ENCODE peak calls at places on chromosomes 1 and 21, in ten cellular contexts. L, E, I, R, P, X, U, Z, Y and O are unnamed samples.

GRCh38 chr1:223142795-223143759 is at the start of gene TLR5:
- DNase-seq in Z (peak), E (peak), Y (peak), X (peak), I (no peak), P (no peak), L (peak), U (peak), R (peak), O (peak)

GRCh38 chr1:64471218-64471719 is 1.3 kb downstream of the CACHD1 start:
- DNase-seq in Y (no peak), X (peak), L (peak), Z (no peak), I (no peak), R (peak), E (no peak), P (no peak), U (peak), O (no peak)

GRCh38 chr1:99266731-99267130 is 2.4 kb downstream of the PLPPR4 start:
- DNase-seq in P (peak), Y (no peak), R (peak), U (no peak), I (peak), E (no peak), X (peak), Z (no peak), L (no peak), O (no peak)

GRCh38 chr21:43352138-43352537 is 74.8 kb downstream of the SIK1 start:
- DNase-seq in Y (no peak), P (no peak), U (no peak), Z (no peak), X (no peak), L (no peak), R (no peak), E (no peak), I (no peak), O (no peak)

GRCh38 chr1:12063141-12064072 is at the start of gene TNFRSF8:
- DNase-seq in R (peak), X (no peak), Z (no peak), U (no peak), L (no peak), I (no peak), P (no peak), E (peak), Y (peak), O (no peak)

GRCh38 chr1:95086949-95087533 is 14.3 kb upstream of the ALG14 start:
- DNase-seq in P (peak), L (no peak), R (peak), U (no peak), I (peak), Z (peak), Y (no peak), E (no peak), X (peak), O (no peak)

GRCh38 chr1:234963904-234964702 is 164.5 kb downstream of the TOMM20 start:
- DNase-seq in R (no peak), Z (no peak), E (no peak), L (no peak), U (no peak), Y (no peak), X (no peak), I (no peak), P (no peak), O (no peak)

GRCh38 chr1:225445644-225446297 is 17.9 kb upstream of the LBR start:
- DNase-seq in E (no peak), P (no peak), U (no peak), Z (no peak), Y (no peak), X (peak), R (no peak), I (no peak), L (peak), O (no peak)

GRCh38 chr1:210394281-210394798 is 65.6 kb downstream of the HHAT start:
- DNase-seq in Z (no peak), Y (no peak), U (no peak), E (no peak), R (peak), P (no peak), I (no peak), L (no peak), X (peak), O (no peak)

GRCh38 chr1:12554521-12555305 is 63.3 kb downstream of the DHRS3 start:
- DNase-seq in X (no peak), E (no peak), Z (no peak), I (no peak), Y (no peak), U (no peak), L (no peak), P (no peak), R (no peak), O (no peak)

GRCh38 chr1:156475568-156476500 is 24.7 kb downstream of the MEF2D start:
- DNase-seq in I (no peak), X (no peak), E (no peak), P (peak), U (no peak), Z (no peak), L (no peak), R (peak), Y (no peak), O (peak)

GRCh38 chr21:25735895-25736597 is 1.3 kb downstream of the GABPA start:
- DNase-seq in P (peak), L (peak), R (peak), E (no peak), Z (no peak), Y (no peak), X (peak), I (no peak), U (no peak), O (no peak)

GRCh38 chr1:89986020-89986419 is 8.9 kb upstream of the ZNF326 start:
- DNase-seq in Y (no peak), L (no peak), P (no peak), Z (no peak), R (no peak), E (no peak), U (no peak), X (no peak), I (no peak), O (no peak)

GRCh38 chr1:154741747-154742495 is 128.2 kb downstream of the KCNN3 start:
- DNase-seq in L (no peak), R (peak), E (no peak), P (no peak), Z (no peak), Y (no peak), X (peak), I (no peak), U (peak), O (no peak)

GRCh38 chr1:244112646-244113045 is 61.6 kb downstream of the ZBTB18 start:
- DNase-seq in P (peak), R (peak), X (peak), Y (no peak), I (peak), Z (no peak), E (no peak), U (no peak), L (no peak), O (no peak)

GRCh38 chr1:29584816-29585600 is 348.7 kb downstream of the PTPRU start:
- DNase-seq in U (peak), E (no peak), Z (no peak), P (no peak), I (no peak), Y (no peak), L (no peak), R (peak), X (peak), O (no peak)

GRCh38 chr1:206733012-206733411 is 37.6 kb upstream of the IL19 start:
- DNase-seq in X (no peak), Y (no peak), P (no peak), U (no peak), E (no peak), I (no peak), Z (no peak), L (no peak), R (no peak), O (no peak)

GRCh38 chr21:45293726-45294401 is 6.2 kb upstream of the POFUT2 start:
- DNase-seq in E (no peak), U (no peak), P (no peak), L (no peak), I (no peak), Z (no peak), X (no peak), R (no peak), Y (no peak), O (no peak)

GRCh38 chr1:165050246-165050645 is 306.3 kb downstream of the LMX1A start:
- DNase-seq in X (no peak), P (no peak), L (no peak), Z (no peak), R (no peak), E (no peak), Y (no peak), U (no peak), I (no peak), O (no peak)

GRCh38 chr1:108063703-108064102 is 98.7 kb upstream of the VAV3 start:
- DNase-seq in E (no peak), I (no peak), L (no peak), P (no peak), Z (no peak), X (no peak), U (no peak), R (no peak), Y (no peak), O (no peak)

GRCh38 chr1:51792864-51793263 is 85.7 kb downstream of the NRDC start:
- DNase-seq in I (peak), L (no peak), U (no peak), E (no peak), Z (no peak), X (peak), R (peak), P (peak), Y (no peak), O (no peak)

GRCh38 chr1:205950280-205950679 is 7.0 kb upstream of the SLC26A9 start:
- DNase-seq in X (peak), Y (no peak), Z (no peak), I (no peak), R (peak), U (no peak), E (no peak), P (peak), L (no peak), O (no peak)

GRCh38 chr1:195053478-195053877 is 1554.8 kb downstream of the KCNT2 start:
- DNase-seq in I (no peak), U (no peak), Y (no peak), P (no peak), Z (no peak), X (peak), L (no peak), R (no peak), E (no peak), O (no peak)

GRCh38 chr1:215595231-215595630 is 28.1 kb downstream of the KCTD3 start:
- DNase-seq in Y (no peak), Z (no peak), X (no peak), R (no peak), P (no peak), L (no peak), E (no peak), U (no peak), I (no peak), O (no peak)

GRCh38 chr1:6180215-6180577 is at the start of gene CHD5:
- DNase-seq in I (no peak), L (no peak), Z (no peak), R (no peak), P (no peak), E (no peak), U (peak), X (peak), Y (no peak), O (peak)

GRCh38 chr1:211734359-211734758 is 58.9 kb upstream of the NEK2 start:
- DNase-seq in Y (no peak), E (no peak), L (no peak), U (no peak), R (no peak), Z (no peak), I (no peak), X (no peak), P (no peak), O (no peak)

GRCh38 chr1:203888807-203889251 is 27.4 kb downstream of the SNRPE start:
- DNase-seq in X (peak), P (no peak), E (no peak), Y (no peak), I (no peak), U (no peak), Z (no peak), R (peak), L (no peak), O (no peak)

GRCh38 chr1:29094954-29095353 is 28.7 kb downstream of the TMEM200B start:
- DNase-seq in X (no peak), Z (no peak), Y (no peak), U (no peak), R (no peak), I (no peak), P (no peak), L (no peak), E (no peak), O (no peak)

GRCh38 chr21:34707876-34708325 is 39.1 kb downstream of the CLIC6 start:
- DNase-seq in U (no peak), E (no peak), Z (no peak), R (no peak), I (no peak), X (no peak), P (no peak), Y (peak), L (peak), O (no peak)

GRCh38 chr1:5830771-5831599 is 161.2 kb downstream of the NPHP4 start:
- DNase-seq in L (no peak), R (no peak), U (peak), Y (no peak), X (no peak), E (no peak), Z (no peak), I (no peak), P (no peak), O (no peak)

GRCh38 chr1:166839600-166840308 is 479 bp downstream of the POGK start:
- DNase-seq in L (no peak), Y (peak), E (peak), I (no peak), Z (no peak), P (no peak), U (peak), R (peak), X (peak), O (peak)

GRCh38 chr21:46667735-46668380 is 32.4 kb downstream of the PRMT2 start:
- DNase-seq in Z (no peak), I (no peak), P (no peak), U (peak), X (peak), R (peak), Y (no peak), E (no peak), L (no peak), O (no peak)

GRCh38 chr1:100428160-100428559 is 75.9 kb downstream of the CDC14A start:
- DNase-seq in E (no peak), Y (no peak), U (no peak), L (no peak), Z (no peak), R (peak), X (peak), P (no peak), I (no peak), O (no peak)

GRCh38 chr1:37767488-37767887 is 2.6 kb upstream of the EPHA10 start:
- DNase-seq in U (no peak), X (no peak), Y (no peak), R (no peak), P (no peak), E (no peak), L (no peak), I (no peak), Z (no peak), O (no peak)

GRCh38 chr1:209895709-209896108 is 42.3 kb upstream of the SYT14 start:
- DNase-seq in X (peak), Z (peak), Y (no peak), I (no peak), E (no peak), P (no peak), R (peak), L (no peak), U (no peak), O (no peak)